ENCODE peak calls at places on chromosomes 11 and 22, in five cellular contexts. D is small intestine, I is iPS-NIHi11, T is NCI-H1694 treated with DMSO at 0.1 percent for 48 hours, V is T-helper 1 cell. F is an unnamed sample.

GRCh38 chr11:96464695-96465307 is 75.0 kb downstream of the JRKL start:
- DNase-seq in T (peak), V (no peak), D (peak), I (peak), F (no peak)

GRCh38 chr11:102014756-102015155 is 32.5 kb upstream of the CFAP300 start:
- DNase-seq in I (no peak), T (no peak), V (no peak), D (no peak), F (no peak)

GRCh38 chr11:76233196-76233921 is 27.1 kb upstream of the WNT11 start:
- DNase-seq in I (no peak), D (no peak), V (no peak), T (no peak), F (no peak)

GRCh38 chr11:118609380-118610219 is 2.2 kb downstream of the PHLDB1 start:
- DNase-seq in V (peak), D (no peak), T (no peak), I (no peak), F (peak)

GRCh38 chr11:87454246-87454645 is 416.5 kb downstream of the TMEM135 start:
- DNase-seq in V (no peak), T (no peak), D (no peak), I (no peak), F (no peak)

GRCh38 chr11:94028436-94028835 is 7.3 kb downstream of the HEPHL1 start:
- DNase-seq in T (no peak), D (no peak), I (no peak), V (no peak), F (no peak)

GRCh38 chr11:79439893-79440450 is 858 bp downstream of the TENM4 start:
- DNase-seq in V (no peak), D (no peak), T (no peak), I (peak), F (peak)

GRCh38 chr11:88104408-88104807 is 70.8 kb downstream of the RAB38 start:
- DNase-seq in T (no peak), V (no peak), I (no peak), D (peak), F (no peak)

GRCh38 chr22:49137216-49137840 is 690.3 kb downstream of the BRD1 start:
- DNase-seq in I (no peak), V (no peak), D (no peak), T (no peak), F (no peak)

GRCh38 chr22:19895160-19895849 is 40.6 kb upstream of the GNB1L start:
- DNase-seq in I (no peak), T (no peak), V (no peak), D (no peak), F (no peak)

GRCh38 chr22:50141891-50142363 is 28.6 kb upstream of the PANX2 start:
- DNase-seq in I (peak), T (peak), D (no peak), V (no peak), F (no peak)

GRCh38 chr22:31302021-31302420 is 9.7 kb upstream of the PIK3IP1 start:
- DNase-seq in I (no peak), T (no peak), V (no peak), D (no peak), F (no peak)

GRCh38 chr22:28594784-28595324 is 84.8 kb downstream of the TTC28 start:
- DNase-seq in I (peak), D (peak), V (no peak), T (peak), F (no peak)

GRCh38 chr11:73988227-73988626 is 5.6 kb upstream of the UCP2 start:
- DNase-seq in D (no peak), T (no peak), I (no peak), V (no peak), F (no peak)

GRCh38 chr11:440065-441042 is 1.5 kb downstream of the ANO9 start:
- DNase-seq in D (peak), V (no peak), I (peak), T (no peak), F (no peak)